ENCODE peak calls at places on chromosomes 5 and 9, in five cellular contexts. G, I, M, A and S are unnamed samples.

GRCh38 chr9:21801683-21802417 is 586 bp upstream of the MTAP start:
- DNase-seq in G (peak), I (peak), M (no peak), A (peak), S (peak)

GRCh38 chr5:95731571-95732554 is 727 bp downstream of the RHOBTB3 start:
- DNase-seq in G (peak), I (peak), M (no peak), A (peak), S (peak)

GRCh38 chr5:174086751-174087150 is 41.2 kb downstream of the NSG2 start:
- DNase-seq in G (no peak), I (no peak), M (no peak), A (no peak), S (no peak)

GRCh38 chr5:170164087-170164486 is 58.4 kb downstream of the FOXI1 start:
- DNase-seq in G (no peak), I (no peak), M (no peak), A (no peak), S (no peak)

GRCh38 chr9:134301387-134302129 is 24.7 kb upstream of the RXRA start:
- DNase-seq in G (no peak), I (no peak), M (no peak), A (no peak), S (no peak)

GRCh38 chr9:126218726-126219125 is 107.9 kb upstream of the MVB12B start:
- DNase-seq in G (no peak), I (no peak), M (no peak), A (no peak), S (no peak)

GRCh38 chr5:167180899-167181298 is 1110.5 kb upstream of the WWC1 start:
- DNase-seq in G (no peak), I (no peak), M (no peak), A (no peak), S (no peak)

GRCh38 chr9:122325124-122325523 is 45.7 kb upstream of the PTGS1 start:
- DNase-seq in G (no peak), I (no peak), M (no peak), A (no peak), S (no peak)

GRCh38 chr9:131048332-131048731 is 39.4 kb downstream of the LAMC3 start:
- DNase-seq in G (no peak), I (no peak), M (no peak), A (no peak), S (no peak)

GRCh38 chr9:136170291-136170901 is 34.5 kb downstream of the LHX3 start:
- DNase-seq in G (peak), I (peak), M (no peak), A (no peak), S (no peak)

GRCh38 chr9:13163287-13163686 is 116.2 kb downstream of the MPDZ start:
- DNase-seq in G (no peak), I (no peak), M (no peak), A (no peak), S (no peak)

GRCh38 chr5:73780297-73781080 is 154.5 kb downstream of the ARHGEF28 start:
- DNase-seq in G (no peak), I (no peak), M (no peak), A (no peak), S (no peak)

GRCh38 chr9:124743686-124744348 is 27.3 kb downstream of the NR6A1 start:
- DNase-seq in G (no peak), I (no peak), M (no peak), A (no peak), S (no peak)

GRCh38 chr9:130775336-130775991 is 59.6 kb upstream of the ABL1 start:
- DNase-seq in G (no peak), I (no peak), M (no peak), A (no peak), S (no peak)

GRCh38 chr5:177183142-177183541 is 49.6 kb downstream of the NSD1 start:
- DNase-seq in G (no peak), I (no peak), M (no peak), A (no peak), S (no peak)
- TF ChIP-seq CTCF in G (no peak), I (no peak), M (no peak), A (no peak), S (no peak)

GRCh38 chr9:81680006-81680405 is 9.3 kb downstream of the TLE1 start:
- DNase-seq in G (no peak), I (no peak), M (no peak), A (no peak), S (no peak)
- TF ChIP-seq CTCF in G (no peak), I (no peak), M (no peak), A (no peak), S (no peak)

DNA sequence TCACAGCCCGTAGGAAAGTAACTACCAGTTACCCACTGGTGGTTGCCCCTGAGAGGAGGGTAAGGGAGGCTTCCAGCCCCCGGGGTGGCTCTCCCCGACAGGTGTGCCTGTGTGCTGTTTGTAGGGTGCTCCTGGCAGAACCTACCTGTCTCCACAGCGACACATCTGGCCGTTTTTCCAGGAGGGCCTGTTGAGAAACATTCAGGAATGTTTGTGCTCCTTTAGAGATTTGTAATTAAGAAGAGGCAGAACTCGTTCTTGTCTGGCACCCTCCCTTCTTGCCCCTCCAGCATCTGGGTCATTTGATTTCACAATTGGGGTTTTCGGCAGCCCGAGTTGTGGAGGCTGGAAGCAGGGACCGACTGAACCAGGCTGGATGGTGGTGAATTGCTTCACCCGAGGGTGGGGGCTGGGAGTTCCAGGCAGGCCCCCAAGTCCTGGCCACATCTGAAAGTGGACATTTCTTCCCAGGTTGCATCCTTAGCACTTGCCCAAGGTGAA is 74.2 kb downstream of the WWC1 start:
- DNase-seq in G (no peak), I (peak), M (peak), A (no peak), S (peak)
- TF ChIP-seq CTCF in G (no peak), I (no peak), M (peak), A (peak), S (peak)

DNA sequence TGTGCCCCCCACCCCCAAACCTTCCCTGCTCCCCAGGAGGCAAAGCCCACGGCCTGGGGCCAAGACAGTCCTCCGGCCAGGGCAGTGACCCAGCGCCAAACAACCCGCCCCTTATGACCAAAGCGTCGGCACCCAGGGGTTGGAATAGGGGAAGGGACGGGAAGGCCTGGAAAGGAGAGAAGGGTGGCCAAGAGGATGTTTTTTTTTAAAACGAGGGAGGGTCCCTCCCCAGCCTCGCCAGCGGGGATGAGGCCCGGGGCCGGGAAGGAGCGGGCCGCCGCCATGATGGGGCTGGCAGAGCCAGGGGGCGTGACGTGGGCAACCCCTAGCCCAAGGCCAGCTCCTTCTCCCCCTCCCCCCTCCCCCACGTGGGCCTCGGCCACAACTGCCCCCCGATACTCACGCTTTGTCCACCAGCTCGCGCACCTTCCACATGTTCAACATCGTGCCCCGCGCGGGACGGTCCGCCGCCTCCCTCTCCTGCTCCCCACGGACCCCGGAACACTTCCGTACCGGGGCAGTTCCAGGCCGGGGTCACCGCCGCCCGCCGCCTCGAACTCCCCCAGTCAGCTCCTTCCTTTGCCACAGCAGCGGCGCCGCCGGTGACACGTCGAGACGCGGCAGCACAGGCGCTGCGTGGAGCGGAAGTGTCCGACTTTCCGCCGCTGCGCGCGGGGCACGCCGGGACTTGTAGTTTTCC is at the start of gene CLINT1:
- DNase-seq in G (peak), I (peak), M (no peak), A (peak), S (peak)
- TF ChIP-seq CTCF in G (peak), I (no peak), M (no peak), A (no peak), S (no peak)